ENCODE peak calls at places on chromosomes 5 and 9, in five cellular contexts. One of them, this sample, is unnamed.

GRCh38 chr5:165029471-165029870 is 1524.1 kb downstream of the MAT2B start:
- DNase-seq in PC-9: no peak
- DNase-seq in fibroblast of lung: peak; percentile 38
- DNase-seq in MM.1S: peak; percentile 35
- DNase-seq in PC-3: no peak
- DNase-seq in this sample: no peak

GRCh38 chr9:91177661-91178280 is 183.9 kb downstream of the AUH start:
- DNase-seq in PC-3: peak; percentile 74
- DNase-seq in fibroblast of lung: peak; percentile 66
- DNase-seq in MM.1S: no peak
- DNase-seq in PC-9: no peak
- DNase-seq in this sample: no peak

GRCh38 chr9:129568560-129569505 is 52.1 kb downstream of the C9orf50 start:
- DNase-seq in MM.1S: no peak
- DNase-seq in PC-3: no peak
- DNase-seq in fibroblast of lung: no peak
- DNase-seq in PC-9: no peak
- DNase-seq in this sample: no peak

GRCh38 chr9:112969730-112970129 is 42.3 kb downstream of the ZNF883 start:
- DNase-seq in PC-3: no peak
- DNase-seq in PC-9: no peak
- DNase-seq in fibroblast of lung: no peak
- DNase-seq in MM.1S: no peak
- DNase-seq in this sample: no peak

GRCh38 chr9:105858284-105858683 is 163.9 kb downstream of the TMEM38B start:
- DNase-seq in MM.1S: no peak
- DNase-seq in fibroblast of lung: no peak
- DNase-seq in PC-9: no peak
- DNase-seq in PC-3: no peak
- DNase-seq in this sample: no peak

GRCh38 chr5:154829181-154829588 is 21.2 kb downstream of the FAXDC2 start:
- DNase-seq in MM.1S: no peak
- DNase-seq in PC-9: no peak
- DNase-seq in PC-3: no peak
- DNase-seq in fibroblast of lung: no peak
- DNase-seq in this sample: no peak

GRCh38 chr9:99299214-99300102 is 77.4 kb downstream of the SEC61B start:
- DNase-seq in fibroblast of lung: peak; percentile 77
- DNase-seq in MM.1S: no peak
- DNase-seq in PC-9: no peak
- DNase-seq in PC-3: peak; percentile 50
- DNase-seq in this sample: peak; percentile 47

GRCh38 chr5:169860585-169860984 is 119.7 kb downstream of the INSYN2B start:
- DNase-seq in PC-9: no peak
- DNase-seq in fibroblast of lung: no peak
- DNase-seq in PC-3: no peak
- DNase-seq in MM.1S: no peak
- DNase-seq in this sample: no peak

GRCh38 chr5:31918739-31919138 is 255.4 kb downstream of the GOLPH3 start:
- DNase-seq in fibroblast of lung: no peak
- DNase-seq in PC-3: no peak
- DNase-seq in MM.1S: no peak
- DNase-seq in PC-9: no peak
- DNase-seq in this sample: no peak

GRCh38 chr5:134600600-134600999 is 32.0 kb downstream of the SAR1B start:
- DNase-seq in MM.1S: no peak
- DNase-seq in PC-3: no peak
- DNase-seq in PC-9: no peak
- DNase-seq in fibroblast of lung: no peak
- DNase-seq in this sample: no peak

GRCh38 chr5:123429993-123430392 is 6.8 kb upstream of the CEP120 start:
- DNase-seq in MM.1S: no peak
- DNase-seq in PC-3: peak; percentile 86
- DNase-seq in PC-9: peak; percentile 93
- DNase-seq in fibroblast of lung: peak; percentile 96
- DNase-seq in this sample: peak; percentile 11

GRCh38 chr5:39216621-39217020 is 2.7 kb downstream of the FYB1 start:
- DNase-seq in PC-9: peak; percentile 69
- DNase-seq in MM.1S: no peak
- DNase-seq in PC-3: peak; percentile 52
- DNase-seq in fibroblast of lung: no peak
- DNase-seq in this sample: no peak

GRCh38 chr9:120187758-120188157 is 392.2 kb downstream of the CDK5RAP2 start:
- DNase-seq in PC-9: no peak
- DNase-seq in MM.1S: no peak
- DNase-seq in PC-3: no peak
- DNase-seq in fibroblast of lung: no peak
- DNase-seq in this sample: peak; percentile 12

GRCh38 chr5:169546346-169546745 is 37.2 kb upstream of the SPDL1 start:
- DNase-seq in MM.1S: no peak
- DNase-seq in PC-3: no peak
- DNase-seq in PC-9: no peak
- DNase-seq in fibroblast of lung: no peak
- DNase-seq in this sample: no peak

GRCh38 chr5:176187276-176188062 is 50.8 kb upstream of the SIMC1 start:
- DNase-seq in MM.1S: peak; percentile 52
- DNase-seq in PC-9: no peak
- DNase-seq in PC-3: no peak
- DNase-seq in fibroblast of lung: no peak
- DNase-seq in this sample: no peak

GRCh38 chr9:76588320-76588719 is 129.3 kb downstream of the GCNT1 start:
- DNase-seq in PC-9: no peak
- DNase-seq in MM.1S: no peak
- DNase-seq in fibroblast of lung: no peak
- DNase-seq in PC-3: no peak
- DNase-seq in this sample: no peak

GRCh38 chr5:171397599-171397998 is 9.9 kb downstream of the NPM1 start:
- DNase-seq in PC-9: no peak
- DNase-seq in fibroblast of lung: no peak
- DNase-seq in MM.1S: no peak
- DNase-seq in PC-3: no peak
- DNase-seq in this sample: no peak

GRCh38 chr5:100260968-100261367 is 274.2 kb upstream of the FAM174A start:
- DNase-seq in fibroblast of lung: no peak
- DNase-seq in PC-9: no peak
- DNase-seq in MM.1S: peak; percentile 20
- DNase-seq in PC-3: no peak
- DNase-seq in this sample: no peak

GRCh38 chr5:19319252-19319651 is 668.7 kb downstream of the CDH18 start:
- DNase-seq in fibroblast of lung: no peak
- DNase-seq in PC-3: no peak
- DNase-seq in PC-9: no peak
- DNase-seq in MM.1S: no peak
- DNase-seq in this sample: no peak

GRCh38 chr5:145797336-145797735 is 37.8 kb downstream of the PRELID2 start:
- DNase-seq in fibroblast of lung: peak; percentile 15
- DNase-seq in PC-3: peak; percentile 31
- DNase-seq in PC-9: no peak
- DNase-seq in MM.1S: peak; percentile 40
- DNase-seq in this sample: no peak

GRCh38 chr9:5557606-5558587 is 47.6 kb downstream of the PDCD1LG2 start:
- DNase-seq in MM.1S: peak; percentile 57
- DNase-seq in fibroblast of lung: peak; percentile 34
- DNase-seq in PC-9: no peak
- DNase-seq in PC-3: no peak
- DNase-seq in this sample: no peak

GRCh38 chr5:128403350-128403749 is 134.7 kb downstream of the FBN2 start:
- DNase-seq in MM.1S: no peak
- DNase-seq in PC-3: no peak
- DNase-seq in PC-9: no peak
- DNase-seq in fibroblast of lung: no peak
- DNase-seq in this sample: no peak

GRCh38 chr5:68255305-68256130 is 40.0 kb downstream of the PIK3R1 start:
- DNase-seq in PC-3: no peak
- DNase-seq in PC-9: no peak
- DNase-seq in MM.1S: peak; percentile 39
- DNase-seq in fibroblast of lung: no peak
- DNase-seq in this sample: no peak

GRCh38 chr9:20788526-20789421 is 104.7 kb downstream of the FOCAD start:
- DNase-seq in MM.1S: no peak
- DNase-seq in PC-3: no peak
- DNase-seq in PC-9: no peak
- DNase-seq in fibroblast of lung: no peak
- DNase-seq in this sample: no peak

GRCh38 chr9:27665121-27665520 is 91.8 kb upstream of the C9orf72 start:
- DNase-seq in PC-9: no peak
- DNase-seq in MM.1S: no peak
- DNase-seq in PC-3: no peak
- DNase-seq in fibroblast of lung: no peak
- DNase-seq in this sample: no peak

GRCh38 chr5:127025507-127025906 is 4.9 kb downstream of the MARCHF3 start:
- DNase-seq in MM.1S: no peak
- DNase-seq in PC-9: no peak
- DNase-seq in PC-3: no peak
- DNase-seq in fibroblast of lung: no peak
- DNase-seq in this sample: no peak

DNA sequence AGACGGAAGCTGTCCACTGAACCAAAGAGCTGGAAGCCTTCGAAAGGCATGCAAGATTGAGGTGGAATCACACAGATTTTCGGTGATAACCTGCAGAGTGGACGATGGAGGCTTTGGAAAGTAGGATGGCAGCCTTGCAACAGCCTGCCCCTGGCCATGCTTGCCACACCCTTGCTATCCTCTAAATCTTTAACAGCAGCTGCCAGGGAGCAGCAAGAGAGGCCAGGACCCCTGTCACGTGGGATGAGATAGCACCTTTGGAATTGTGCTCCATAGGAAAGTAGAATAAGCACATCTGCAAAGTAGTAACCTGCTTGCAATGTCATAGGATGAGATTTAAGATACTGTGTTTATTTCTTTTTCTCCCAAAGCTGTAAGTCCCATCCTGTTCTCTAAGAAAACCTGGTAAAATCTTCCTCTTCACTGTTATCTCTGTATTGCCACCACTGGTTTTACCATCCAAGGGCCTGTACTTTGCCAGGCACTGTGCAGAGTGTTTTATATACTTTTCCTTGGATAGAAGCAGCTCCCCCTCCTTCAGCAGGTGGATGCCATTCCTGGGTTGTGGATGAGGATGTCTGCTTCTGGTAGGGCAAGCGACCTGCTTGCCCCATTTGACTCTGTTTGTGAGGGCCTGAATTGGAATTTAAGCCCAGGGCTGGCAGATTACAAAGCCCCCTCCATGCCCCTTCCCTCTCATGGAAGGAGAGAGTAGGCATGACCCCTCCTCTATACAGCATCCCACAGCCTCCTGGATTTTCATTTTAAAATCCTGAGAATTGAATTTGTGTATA is 10.1 kb downstream of the TRIO start:
- DNase-seq in PC-9: no peak
- DNase-seq in PC-3: no peak
- DNase-seq in MM.1S: no peak
- DNase-seq in fibroblast of lung: no peak
- DNase-seq in this sample: no peak
- H4K20me1 ChIP-seq in PC-9: peaks cover 66% of the 10 kb centered on the region
- H4K20me1 ChIP-seq in PC-3: peaks cover 78% of the 10 kb centered on the region
- H4K20me1 ChIP-seq in MM.1S: peaks cover 8% of the 10 kb centered on the region
- H4K20me1 ChIP-seq in fibroblast of lung: peaks cover 5% of the 10 kb centered on the region
- H4K20me1 ChIP-seq in this sample: no peaks in the 10 kb centered on the region

GRCh38 chr9:89751081-89751855 is 146.5 kb downstream of the GADD45G start:
- DNase-seq in MM.1S: no peak
- DNase-seq in fibroblast of lung: no peak
- DNase-seq in PC-3: no peak
- DNase-seq in PC-9: no peak
- DNase-seq in this sample: no peak

GRCh38 chr9:89753472-89754055 is 148.8 kb downstream of the GADD45G start:
- DNase-seq in MM.1S: no peak
- DNase-seq in PC-9: no peak
- DNase-seq in PC-3: no peak
- DNase-seq in fibroblast of lung: no peak
- DNase-seq in this sample: no peak

GRCh38 chr9:89750117-89750551 is 145.3 kb downstream of the GADD45G start:
- DNase-seq in PC-9: no peak
- DNase-seq in fibroblast of lung: peak; percentile 66
- DNase-seq in PC-3: no peak
- DNase-seq in MM.1S: no peak
- DNase-seq in this sample: no peak

GRCh38 chr9:89754223-89754622 is 149.4 kb downstream of the GADD45G start:
- DNase-seq in PC-9: no peak
- DNase-seq in PC-3: no peak
- DNase-seq in fibroblast of lung: no peak
- DNase-seq in MM.1S: no peak
- DNase-seq in this sample: no peak

GRCh38 chr9:89752154-89752553 is 147.3 kb downstream of the GADD45G start:
- DNase-seq in fibroblast of lung: no peak
- DNase-seq in MM.1S: no peak
- DNase-seq in PC-9: no peak
- DNase-seq in PC-3: no peak
- DNase-seq in this sample: no peak
- H3K27ac ChIP-seq in fibroblast of lung: no peak overlapping the region
- H3K27ac ChIP-seq in MM.1S: no peak overlapping the region
- H3K27ac ChIP-seq in PC-9: no peak overlapping the region
- H3K27ac ChIP-seq in PC-3: no peak overlapping the region
- H3K27ac ChIP-seq in this sample: no peak overlapping the region

GRCh38 chr5:58545912-58546311 is 37.0 kb upstream of the RAB3C start:
- DNase-seq in fibroblast of lung: no peak
- DNase-seq in PC-9: no peak
- DNase-seq in MM.1S: no peak
- DNase-seq in PC-3: no peak
- DNase-seq in this sample: peak; percentile 72

GRCh38 chr5:58544926-58545325 is 37.9 kb upstream of the RAB3C start:
- DNase-seq in MM.1S: no peak
- DNase-seq in PC-3: no peak
- DNase-seq in PC-9: no peak
- DNase-seq in fibroblast of lung: no peak
- DNase-seq in this sample: no peak

GRCh38 chr5:58542709-58543108 is 40.2 kb upstream of the RAB3C start:
- DNase-seq in MM.1S: no peak
- DNase-seq in PC-9: no peak
- DNase-seq in PC-3: no peak
- DNase-seq in fibroblast of lung: no peak
- DNase-seq in this sample: no peak

GRCh38 chr5:58543723-58544122 is 39.2 kb upstream of the RAB3C start:
- DNase-seq in PC-3: no peak
- DNase-seq in MM.1S: no peak
- DNase-seq in fibroblast of lung: no peak
- DNase-seq in PC-9: no peak
- DNase-seq in this sample: no peak

DNA sequence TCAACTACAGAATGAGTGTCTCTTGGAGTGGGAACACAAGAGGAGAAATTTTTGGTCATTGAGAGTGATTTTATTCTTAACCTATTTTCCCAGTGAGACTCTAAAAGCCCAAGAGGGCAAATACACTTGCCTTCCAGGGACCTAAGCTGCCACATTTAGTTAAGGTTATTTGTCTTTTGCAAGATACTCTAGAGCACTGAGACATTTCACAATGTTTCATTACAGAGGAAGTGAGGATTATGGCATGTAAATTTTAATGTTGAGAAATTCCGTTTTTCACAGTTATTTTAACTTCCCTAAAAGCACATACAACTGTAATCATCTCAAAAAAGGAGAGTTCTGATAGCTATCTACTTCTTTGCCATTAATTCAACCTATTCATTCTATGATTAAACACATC is 38.7 kb upstream of the RAB3C start:
- DNase-seq in PC-3: no peak
- DNase-seq in MM.1S: no peak
- DNase-seq in PC-9: no peak
- DNase-seq in fibroblast of lung: no peak
- DNase-seq in this sample: peak; percentile 89
- H4K20me1 ChIP-seq in PC-3: no peaks in the 10 kb centered on the region
- H4K20me1 ChIP-seq in MM.1S: no peaks in the 10 kb centered on the region
- H4K20me1 ChIP-seq in PC-9: no peaks in the 10 kb centered on the region
- H4K20me1 ChIP-seq in fibroblast of lung: no peaks in the 10 kb centered on the region
- H4K20me1 ChIP-seq in this sample: no peaks in the 10 kb centered on the region

GRCh38 chr5:132296412-132297001 is 2.3 kb downstream of the SLC22A4 start:
- DNase-seq in PC-9: no peak
- DNase-seq in MM.1S: no peak
- DNase-seq in PC-3: no peak
- DNase-seq in fibroblast of lung: peak; percentile 28
- DNase-seq in this sample: no peak
- H3K27ac ChIP-seq in PC-9: no peak overlapping the region
- H3K27ac ChIP-seq in MM.1S: no peak overlapping the region
- H3K27ac ChIP-seq in PC-3: no peak overlapping the region
- H3K27ac ChIP-seq in fibroblast of lung: no peak overlapping the region
- H3K27ac ChIP-seq in this sample: no peak overlapping the region